ENCODE peak calls at places on chromosome 9, in five cellular contexts. P, E, Q, A and U are unnamed samples.

GRCh38 chr9:74521009-74521408 is 23.9 kb downstream of the RORB start:
- DNase-seq in P (no peak), E (no peak), Q (no peak), A (no peak), U (no peak)

GRCh38 chr9:98255064-98255577 is 328 bp downstream of the TBC1D2 start:
- DNase-seq in P (peak; percentile 50), E (no peak), Q (no peak), A (no peak), U (no peak)

GRCh38 chr9:136644593-136645342 is 17.9 kb upstream of the EGFL7 start:
- DNase-seq in P (peak; percentile 50), E (peak; percentile 90), Q (no peak), A (no peak), U (no peak)

GRCh38 chr9:134502261-134503211 is 139.1 kb upstream of the COL5A1 start:
- DNase-seq in P (peak; percentile 45), E (peak; percentile 87), Q (peak; percentile 64), A (peak; percentile 90), U (no peak)

GRCh38 chr9:99185328-99185632 is 36.5 kb downstream of the ALG2 start:
- DNase-seq in P (no peak), E (no peak), Q (no peak), A (no peak), U (no peak)

GRCh38 chr9:137295313-137296213 is 6.5 kb downstream of the NRARP start:
- DNase-seq in P (peak; percentile 52), E (peak; percentile 28), Q (no peak), A (no peak), U (no peak)

GRCh38 chr9:126384926-126385325 is 58.3 kb downstream of the MVB12B start:
- DNase-seq in P (no peak), E (no peak), Q (no peak), A (no peak), U (no peak)

GRCh38 chr9:109283012-109283411 is 37.8 kb downstream of the EPB41L4B start:
- DNase-seq in P (no peak), E (no peak), Q (no peak), A (no peak), U (no peak)

DNA sequence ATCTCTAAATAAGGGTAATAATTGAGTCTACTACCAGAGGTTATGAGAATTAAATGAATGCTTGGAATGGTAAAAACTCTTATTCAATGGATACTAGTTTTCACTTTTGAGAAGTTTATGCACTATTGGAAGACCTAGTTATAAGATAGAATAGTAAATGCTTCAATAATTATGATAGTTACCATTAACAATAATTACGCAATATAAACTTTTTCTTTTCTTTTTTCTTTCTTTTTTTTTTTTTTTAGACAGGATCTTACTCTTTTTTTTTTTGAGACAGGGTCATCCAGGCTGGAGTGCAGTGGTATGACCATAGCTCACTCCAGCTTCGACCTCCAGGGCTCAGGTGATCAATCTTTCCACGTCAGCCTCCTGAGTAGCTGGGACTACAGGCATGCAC is 6.7 kb downstream of the ALDOB start:
- DNase-seq in P (no peak), E (no peak), Q (no peak), A (no peak), U (no peak)
- H3K4me3 ChIP-seq in P (no peak overlapping the region), E (no peak overlapping the region), Q (no peak overlapping the region), A (no peak overlapping the region), U (no peak overlapping the region)

GRCh38 chr9:5628183-5628529 is 751 bp upstream of the RIC1 start:
- DNase-seq in P (no peak), E (no peak), Q (no peak), A (no peak), U (no peak)
- H3K4me3 ChIP-seq in P (peak overlapping the region; percentile 95), E (peak overlapping the region; percentile 84), Q (peak overlapping the region; percentile 65), A (peak overlapping the region; percentile 86), U (peak overlapping the region; percentile 98)

GRCh38 chr9:120928015-120928719 is 1.6 kb upstream of the TRAF1 start:
- DNase-seq in P (peak; percentile 63), E (peak; percentile 59), Q (no peak), A (no peak), U (no peak)
- H3K4me3 ChIP-seq in P (peak overlapping the region; percentile 70), E (peak overlapping the region; percentile 66), Q (peak overlapping the region; percentile 34), A (peak overlapping the region; percentile 41), U (peak overlapping the region; percentile 58)

DNA sequence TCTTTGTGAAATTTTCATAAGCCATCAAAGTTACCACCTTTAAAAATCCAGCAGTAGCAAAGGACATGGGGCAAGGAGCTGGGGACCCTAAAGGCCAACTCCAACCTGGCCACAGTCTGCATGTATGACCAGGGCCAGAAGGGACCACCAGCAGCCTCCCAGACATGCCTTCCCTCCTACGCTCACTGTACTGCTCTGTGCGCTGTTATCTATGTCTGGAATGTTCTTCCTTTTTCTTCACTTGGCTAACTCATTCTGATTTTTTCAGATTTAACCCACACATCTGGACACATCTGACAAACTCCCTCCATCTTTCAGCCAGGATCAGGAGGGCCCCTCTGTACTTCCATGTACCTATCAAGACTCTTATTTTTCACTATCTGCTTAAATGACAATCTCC is 47.6 kb upstream of the TRAF1 start:
- DNase-seq in P (no peak), E (peak; percentile 30), Q (no peak), A (no peak), U (no peak)
- H3K4me3 ChIP-seq in P (no peak overlapping the region), E (no peak overlapping the region), Q (no peak overlapping the region), A (no peak overlapping the region), U (no peak overlapping the region)

GRCh38 chr9:93826209-93826608 is 128.9 kb downstream of the BARX1 start:
- DNase-seq in P (peak; percentile 52), E (no peak), Q (no peak), A (no peak), U (no peak)

GRCh38 chr9:93828331-93829097 is 126.6 kb downstream of the BARX1 start:
- DNase-seq in P (no peak), E (no peak), Q (no peak), A (no peak), U (no peak)

GRCh38 chr9:93826905-93827544 is 128.1 kb downstream of the BARX1 start:
- DNase-seq in P (no peak), E (no peak), Q (no peak), A (no peak), U (no peak)

GRCh38 chr9:93829271-93830223 is 125.6 kb downstream of the BARX1 start:
- DNase-seq in P (no peak), E (no peak), Q (no peak), A (no peak), U (no peak)

DNA sequence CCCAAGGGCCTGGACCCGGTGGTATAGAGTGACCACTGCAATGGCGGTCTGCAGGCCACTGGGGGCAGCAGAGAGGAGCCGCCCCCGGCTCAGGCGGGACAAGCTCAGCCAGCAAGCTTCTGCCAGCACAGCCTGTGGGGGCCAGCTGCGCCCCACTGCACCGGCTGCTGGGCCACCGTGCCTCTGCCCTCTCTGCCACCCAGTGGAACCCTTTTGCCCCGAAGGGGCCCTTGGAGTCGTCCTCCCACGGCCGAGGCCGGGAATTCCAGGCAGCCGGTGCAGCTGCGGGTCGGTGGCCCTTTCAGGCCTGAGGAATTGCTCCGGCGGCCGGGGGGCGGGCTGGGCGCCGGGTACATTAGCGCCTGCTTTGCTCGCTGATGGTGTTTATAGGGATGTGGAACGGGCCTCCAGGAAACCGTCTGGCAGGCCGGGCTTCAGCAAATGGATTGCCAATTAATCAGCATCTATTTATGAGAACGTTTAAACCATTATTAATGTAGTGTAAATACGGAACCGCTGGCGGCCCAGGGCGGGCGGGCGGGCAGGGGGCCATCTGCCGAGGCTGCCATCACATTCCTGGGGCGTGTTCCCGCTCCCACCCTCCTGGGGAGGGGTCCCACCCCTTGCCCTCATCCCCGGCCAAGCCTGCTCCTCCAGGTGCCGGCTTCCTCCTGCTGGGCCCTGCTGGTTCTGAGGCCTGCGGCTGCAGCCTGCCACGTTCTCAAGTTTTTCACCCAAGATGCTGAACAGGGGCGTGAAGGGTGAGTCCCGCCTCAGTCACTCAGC is 127.4 kb downstream of the BARX1 start:
- DNase-seq in P (peak; percentile 35), E (peak; percentile 63), Q (peak; percentile 24), A (no peak), U (peak; percentile 1)
- H3K4me3 ChIP-seq in P (peak overlapping the region; percentile 23), E (peak overlapping the region; percentile 51), Q (no peak overlapping the region), A (no peak overlapping the region), U (no peak overlapping the region)

GRCh38 chr9:128374221-128374675 is 3.1 kb downstream of the URM1 start:
- DNase-seq in P (no peak), E (no peak), Q (no peak), A (no peak), U (no peak)

GRCh38 chr9:128371622-128372117 is 496 bp downstream of the URM1 start:
- DNase-seq in P (no peak), E (no peak), Q (no peak), A (no peak), U (no peak)

GRCh38 chr9:128372188-128372641 is 1.0 kb downstream of the URM1 start:
- DNase-seq in P (peak; percentile 35), E (no peak), Q (peak; percentile 44), A (no peak), U (no peak)

GRCh38 chr9:128370752-128371621 is at the start of gene URM1:
- DNase-seq in P (peak; percentile 98), E (peak; percentile 96), Q (peak; percentile 98), A (peak; percentile 95), U (peak; percentile 87)

GRCh38 chr9:128372784-128373183 is 1.6 kb downstream of the URM1 start:
- DNase-seq in P (no peak), E (no peak), Q (no peak), A (no peak), U (no peak)
- H3K4me3 ChIP-seq in P (no peak overlapping the region), E (no peak overlapping the region), Q (no peak overlapping the region), A (no peak overlapping the region), U (peak overlapping the region; percentile 99)

DNA sequence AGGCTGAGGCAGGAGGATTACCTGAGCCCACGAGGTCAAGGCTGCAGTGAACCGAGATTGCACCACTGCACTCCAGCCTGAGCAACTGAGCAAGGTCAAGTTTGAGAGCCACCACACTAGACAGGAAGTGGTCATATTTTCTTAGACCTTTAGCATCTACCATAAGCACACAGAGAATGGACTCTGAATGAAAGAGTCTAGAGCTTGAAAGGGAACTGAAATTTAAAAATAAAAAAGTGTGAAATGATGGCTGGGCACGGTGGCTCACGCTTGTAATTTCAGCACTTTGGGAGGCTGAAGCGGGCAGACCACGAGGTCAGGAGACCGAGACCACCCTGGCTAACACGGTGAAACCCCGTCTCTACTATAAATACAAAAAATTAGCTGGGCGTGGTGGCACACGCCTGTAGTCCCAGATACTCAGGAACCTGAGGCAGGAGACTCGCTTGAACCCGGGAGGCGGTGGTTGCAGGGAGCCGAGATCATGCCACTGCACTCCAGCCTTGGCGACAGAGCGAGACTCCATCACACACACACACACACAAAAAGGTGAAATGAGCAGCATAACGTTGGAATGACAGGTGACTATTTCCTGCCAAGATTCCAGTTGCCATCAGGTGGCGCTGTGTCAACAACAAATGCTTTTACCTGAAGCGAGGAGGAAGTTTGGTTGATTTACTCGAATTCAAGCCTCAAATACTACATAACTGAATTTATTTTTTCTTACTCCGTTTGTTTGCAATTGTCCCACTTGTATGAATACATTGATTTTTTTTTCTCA is 21.3 kb upstream of the AK3 start:
- DNase-seq in P (peak; percentile 91), E (peak; percentile 63), Q (peak; percentile 66), A (no peak), U (peak; percentile 77)
- H3K4me3 ChIP-seq in P (peak overlapping the region; percentile 17), E (peak overlapping the region; percentile 29), Q (no peak overlapping the region), A (no peak overlapping the region), U (no peak overlapping the region)